ENCODE peak calls at places on chromosomes 4 and X, in six cellular contexts. S, K, X, Z, F and Y are unnamed samples.

GRCh38 chr4:121876976-121877773 is 6.9 kb upstream of the BBS7 start:
- DNase-seq in F (no peak), X (no peak), K (no peak), S (no peak), Z (no peak), Y (no peak)

GRCh38 chr4:87848622-87849351 is 16.0 kb downstream of the MEPE start:
- DNase-seq in Z (no peak), S (peak; percentile 54), X (peak; percentile 34), K (peak; percentile 75), F (no peak), Y (peak; percentile 73)

GRCh38 chrX:23008431-23009099 is 8.8 kb downstream of the DDX53 start:
- DNase-seq in X (peak; percentile 17), Z (no peak), S (peak; percentile 3), K (peak; percentile 25), F (no peak), Y (no peak)

GRCh38 chrX:77527233-77528001 is 80.2 kb downstream of the FGF16 start:
- DNase-seq in F (no peak), X (no peak), K (no peak), Z (no peak), S (no peak), Y (peak; percentile 71)

GRCh38 chrX:70481424-70481823 is 36.8 kb downstream of the DLG3 start:
- DNase-seq in Z (no peak), S (peak; percentile 6), K (no peak), X (no peak), F (no peak), Y (no peak)

GRCh38 chr4:162847945-162848549 is 318.6 kb downstream of the NAF1 start:
- DNase-seq in Z (no peak), K (no peak), F (no peak), X (no peak), S (no peak), Y (no peak)

GRCh38 chrX:29671426-29671825 is 543.9 kb upstream of the MAGEB2 start:
- DNase-seq in K (no peak), F (no peak), Z (no peak), S (no peak), X (no peak), Y (no peak)

GRCh38 chr4:5813882-5814255 is 79.0 kb downstream of the CRMP1 start:
- DNase-seq in K (no peak), X (no peak), F (no peak), Z (no peak), S (no peak), Y (no peak)

GRCh38 chr4:156581693-156582092 is 389.9 kb downstream of the PDGFC start:
- DNase-seq in X (peak; percentile 46), F (no peak), K (peak; percentile 26), S (peak; percentile 3), Z (no peak), Y (no peak)

GRCh38 chrX:53685711-53686110 is 808 bp downstream of the HUWE1 start:
- DNase-seq in Z (no peak), K (no peak), F (no peak), X (peak; percentile 70), S (peak; percentile 7), Y (no peak)

GRCh38 chr4:79201976-79202375 is 123.9 kb downstream of the NAA11 start:
- DNase-seq in X (no peak), Z (no peak), S (peak; percentile 72), K (no peak), F (no peak), Y (no peak)

GRCh38 chr4:168877779-168878491 is 132.1 kb downstream of the CBR4 start:
- DNase-seq in X (peak; percentile 68), Z (no peak), S (no peak), F (peak; percentile 87), K (no peak), Y (no peak)

GRCh38 chr4:84498203-84499026 is 677 bp downstream of the NKX6-1 start:
- DNase-seq in Z (no peak), X (no peak), S (peak; percentile 34), F (peak; percentile 78), K (peak; percentile 53), Y (no peak)

GRCh38 chr4:128286474-128287158 is 997 bp downstream of the PGRMC2 start:
- DNase-seq in F (no peak), S (peak; percentile 16), K (peak; percentile 75), Z (no peak), X (peak; percentile 22), Y (no peak)

GRCh38 chr4:7867701-7868429 is 71.8 kb downstream of the AFAP1 start:
- DNase-seq in K (no peak), X (no peak), Z (no peak), F (no peak), S (no peak), Y (peak; percentile 33)

GRCh38 chr4:2662598-2662997 is 93.5 kb downstream of the TNIP2 start:
- DNase-seq in X (no peak), S (no peak), F (no peak), K (no peak), Z (no peak), Y (no peak)

GRCh38 chr4:5399790-5400421 is 308.5 kb downstream of the EVC2 start:
- DNase-seq in S (no peak), F (no peak), X (peak; percentile 22), Z (no peak), K (peak; percentile 53), Y (no peak)

GRCh38 chr4:105058177-105058812 is 88.4 kb upstream of the TET2 start:
- DNase-seq in Z (no peak), F (no peak), X (no peak), K (peak; percentile 63), S (no peak), Y (no peak)

GRCh38 chr4:15162046-15162445 is 159.8 kb downstream of the CPEB2 start:
- DNase-seq in X (no peak), S (no peak), K (no peak), F (no peak), Z (no peak), Y (no peak)

GRCh38 chrX:111492085-111492484 is 19.4 kb upstream of the SERTM2 start:
- DNase-seq in X (peak; percentile 55), Z (no peak), F (no peak), K (no peak), S (no peak), Y (no peak)

GRCh38 chr4:140130677-140131076 is 23.3 kb downstream of the MAML3 start:
- DNase-seq in F (no peak), Z (no peak), X (no peak), K (no peak), S (no peak), Y (no peak)

GRCh38 chr4:179880756-179881155 is 2362.4 kb upstream of the TENM3 start:
- DNase-seq in Z (no peak), K (no peak), F (no peak), S (no peak), X (no peak), Y (no peak)

GRCh38 chrX:136032370-136032769 is 47.1 kb downstream of the SLC9A6 start:
- DNase-seq in X (no peak), Z (no peak), F (no peak), S (no peak), K (no peak), Y (no peak)

GRCh38 chr4:2925931-2926860 is 37.0 kb downstream of the NOP14 start:
- DNase-seq in Z (no peak), F (no peak), X (no peak), S (no peak), K (no peak), Y (no peak)

GRCh38 chrX:149825424-149825823 is 43.7 kb downstream of the MAGEA9 start:
- DNase-seq in K (peak; percentile 33), Z (peak; percentile 18), S (peak; percentile 1), X (peak; percentile 31), F (no peak), Y (no peak)

GRCh38 chr4:75630932-75631320 is 598 bp upstream of the CDKL2 start:
- DNase-seq in F (no peak), K (no peak), S (no peak), Z (no peak), X (peak; percentile 26), Y (no peak)